ENCODE peak calls at places on chromosomes 2 and 18, in five cellular contexts. Z, U, N, V and H are unnamed samples.
A peak's percentile ranks its signal among the peaks of the same experiment; 100 is the strongest.

GRCh38 chr2:102397167-102397566 is 25.8 kb upstream of the IL18RAP start:
- DNase-seq in Z (no peak), U (no peak), N (no peak), V (no peak), H (no peak)

GRCh38 chr2:105929506-105929905 is 184.8 kb downstream of the NCK2 start:
- DNase-seq in Z (no peak), U (no peak), N (no peak), V (no peak), H (no peak)

GRCh38 chr2:20487030-20487391 is 40.1 kb downstream of the RHOB start:
- DNase-seq in Z (no peak), U (no peak), N (no peak), V (no peak), H (no peak)

GRCh38 chr2:20745924-20746555 is 76.9 kb downstream of the LDAH start:
- DNase-seq in Z (no peak), U (peak; percentile 12), N (peak; percentile 6), V (no peak), H (no peak)

GRCh38 chr2:53600835-53601234 is 166.8 kb upstream of the CHAC2 start:
- DNase-seq in Z (no peak), U (no peak), N (no peak), V (no peak), H (no peak)

GRCh38 chr2:69159988-69160387 is 147.0 kb downstream of the ANTXR1 start:
- DNase-seq in Z (no peak), U (peak; percentile 62), N (no peak), V (peak; percentile 13), H (no peak)

GRCh38 chr18:60987963-60988362 is 345.3 kb upstream of the CDH20 start:
- DNase-seq in Z (no peak), U (no peak), N (no peak), V (no peak), H (no peak)

GRCh38 chr2:29628078-29628765 is 293.2 kb downstream of the ALK start:
- DNase-seq in Z (no peak), U (no peak), N (no peak), V (no peak), H (no peak)

GRCh38 chr2:178112202-178113152 is at the start of gene RBM45:
- DNase-seq in Z (peak; percentile 60), U (peak; percentile 92), N (peak; percentile 87), V (peak; percentile 96), H (peak; percentile 87)

GRCh38 chr2:199713746-199714145 is 137.2 kb downstream of the FTCDNL1 start:
- DNase-seq in Z (no peak), U (no peak), N (no peak), V (no peak), H (no peak)

GRCh38 chr2:31475692-31476091 is 61.1 kb upstream of the XDH start:
- DNase-seq in Z (no peak), U (no peak), N (no peak), V (no peak), H (no peak)

GRCh38 chr2:236667526-236667925 is 97.9 kb downstream of the ACKR3 start:
- DNase-seq in Z (no peak), U (no peak), N (no peak), V (no peak), H (no peak)
- TF ChIP-seq USF2 in Z (no peak), U (no peak), N (no peak), V (no peak), H (no peak)

GRCh38 chr2:7375901-7376300 is 458.7 kb downstream of the RNF144A start:
- DNase-seq in Z (no peak), U (no peak), N (no peak), V (no peak), H (no peak)

GRCh38 chr2:7379799-7380198 is 462.6 kb downstream of the RNF144A start:
- DNase-seq in Z (no peak), U (peak; percentile 21), N (no peak), V (peak; percentile 9), H (no peak)

GRCh38 chr2:7377861-7378569 is 460.8 kb downstream of the RNF144A start:
- DNase-seq in Z (no peak), U (no peak), N (peak; percentile 15), V (no peak), H (no peak)

GRCh38 chr2:7373156-7373555 is 455.9 kb downstream of the RNF144A start:
- DNase-seq in Z (no peak), U (no peak), N (no peak), V (no peak), H (no peak)

DNA sequence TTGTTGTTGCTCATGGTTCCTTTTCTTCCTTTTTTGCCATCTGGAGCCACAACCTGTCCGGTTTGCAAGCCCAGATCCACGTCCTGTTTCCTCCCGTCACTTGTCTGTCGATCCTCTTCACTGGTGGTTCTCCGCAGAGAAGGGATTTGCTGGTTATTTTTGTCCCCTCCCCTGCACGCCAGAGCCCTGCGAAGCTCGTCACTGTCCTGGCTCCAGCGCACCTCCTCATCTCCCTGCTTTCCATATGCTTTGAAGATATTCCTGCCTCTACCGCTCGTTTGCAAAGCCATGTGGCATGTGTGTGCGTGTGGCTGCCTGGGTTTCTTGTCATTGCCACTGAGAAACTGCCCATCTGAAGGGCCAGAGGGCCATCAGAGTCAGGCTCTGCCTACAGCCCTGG is 461.4 kb downstream of the RNF144A start:
- DNase-seq in Z (no peak), U (no peak), N (no peak), V (no peak), H (no peak)
- TF ChIP-seq HDAC2 in Z (no peak), U (no peak), N (no peak), V (no peak), H (no peak)

DNA sequence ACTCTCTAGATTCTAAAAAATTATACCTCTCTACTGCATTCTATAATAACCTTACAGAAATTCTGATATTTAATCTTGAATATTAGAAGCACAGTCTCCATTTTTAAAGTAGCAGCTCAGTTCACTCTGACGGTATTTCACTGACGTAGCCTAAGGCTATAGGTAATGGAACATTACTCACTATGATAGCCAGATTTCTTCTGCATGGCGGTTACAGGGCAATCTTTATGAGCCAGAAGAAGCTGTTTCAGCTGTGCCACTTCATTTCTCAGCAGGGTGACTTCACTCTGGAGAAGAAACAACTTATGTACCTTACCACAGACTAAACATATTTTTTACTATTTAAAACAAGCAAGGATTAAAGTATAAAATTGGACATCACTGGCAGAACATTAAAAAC is 75.3 kb upstream of the CHN1 start:
- DNase-seq in Z (no peak), U (no peak), N (no peak), V (no peak), H (no peak)
- TF ChIP-seq USF2 in Z (no peak), U (no peak), N (no peak), V (no peak), H (no peak)

DNA sequence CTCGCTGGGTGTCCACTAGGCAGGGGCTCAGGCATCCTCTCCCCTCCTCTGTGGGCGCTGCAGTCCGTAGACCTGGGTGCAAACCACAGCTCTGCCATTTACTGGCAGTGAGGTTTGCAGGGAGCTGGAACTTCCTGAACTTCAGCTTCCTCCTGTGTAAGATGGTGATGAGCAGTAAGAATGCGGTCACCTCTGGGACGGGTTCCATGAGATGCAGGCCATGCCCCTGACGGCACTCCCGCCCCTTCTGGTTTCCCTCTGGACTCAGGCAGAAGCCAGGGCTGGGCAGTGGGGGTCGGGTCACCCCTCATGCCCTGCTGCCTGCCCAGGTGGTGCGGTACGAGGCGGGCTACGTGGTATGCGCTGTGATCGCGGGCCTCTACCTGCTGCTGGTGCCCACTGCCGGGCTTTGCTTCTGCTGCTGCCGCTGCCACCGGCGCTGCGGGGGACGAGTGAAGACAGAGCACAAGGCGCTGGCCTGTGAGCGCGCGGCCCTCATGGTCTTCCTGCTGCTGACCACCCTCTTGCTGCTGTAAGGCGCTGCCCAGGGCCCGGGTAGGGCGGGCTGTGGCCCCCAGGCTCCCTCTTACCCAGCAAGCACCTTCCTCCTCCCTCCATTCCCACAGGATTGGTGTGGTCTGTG is 1.5 kb downstream of the PROM2 start:
- DNase-seq in Z (no peak), U (no peak), N (no peak), V (no peak), H (no peak)
- TF ChIP-seq HDAC2 in Z (no peak), U (no peak), N (no peak), V (no peak), H (no peak)

GRCh38 chr18:8627540-8627939 is 18.3 kb downstream of the RAB12 start:
- DNase-seq in Z (no peak), U (peak; percentile 85), N (no peak), V (no peak), H (no peak)

GRCh38 chr18:8631265-8631664 is 22.0 kb downstream of the RAB12 start:
- DNase-seq in Z (no peak), U (no peak), N (no peak), V (no peak), H (no peak)

GRCh38 chr18:8630546-8630945 is 21.3 kb downstream of the RAB12 start:
- DNase-seq in Z (no peak), U (peak; percentile 62), N (no peak), V (no peak), H (no peak)

GRCh38 chr18:8627107-8627472 is 17.9 kb downstream of the RAB12 start:
- DNase-seq in Z (no peak), U (no peak), N (no peak), V (no peak), H (no peak)

GRCh38 chr18:8629602-8630001 is 20.4 kb downstream of the RAB12 start:
- DNase-seq in Z (no peak), U (no peak), N (no peak), V (no peak), H (no peak)
- TF ChIP-seq USF2 in Z (no peak), U (no peak), N (no peak), V (no peak), H (no peak)

DNA sequence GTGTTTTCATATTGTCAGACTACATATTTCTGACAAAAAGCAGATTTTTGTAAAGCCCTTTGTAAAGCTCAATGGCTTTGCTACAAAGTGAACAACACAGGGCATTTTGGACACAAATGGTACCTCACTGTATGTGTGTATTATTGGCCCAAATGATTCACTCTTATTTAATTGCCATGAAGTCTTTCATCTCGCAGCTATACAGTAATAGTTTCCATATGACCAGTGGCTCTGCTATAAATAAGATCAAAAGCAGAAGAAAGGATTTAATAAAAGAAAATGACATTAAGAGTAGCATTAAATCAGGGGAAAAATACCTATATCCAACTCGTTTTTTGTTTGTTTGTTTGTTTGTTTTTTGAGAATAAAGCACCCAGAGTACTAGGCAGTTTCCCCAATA is 284.0 kb upstream of the CCDC68 start:
- DNase-seq in Z (no peak), U (no peak), N (no peak), V (no peak), H (no peak)
- TF ChIP-seq HDAC2 in Z (no peak), U (no peak), N (no peak), V (no peak), H (no peak)